ENCODE peak calls at places on chromosomes 7 and 10, in five cellular contexts. I, Y, C, R and K are unnamed samples.

GRCh38 chr10:90592903-90593302 is 264.9 kb downstream of the HTR7 start:
- DNase-seq in I (peak; percentile 63), R (peak; percentile 58), Y (no peak), C (no peak), K (peak; percentile 91)

GRCh38 chr10:50471583-50471975 is 152.2 kb downstream of the SGMS1 start:
- DNase-seq in Y (no peak), C (no peak), R (no peak), I (no peak), K (no peak)

GRCh38 chr7:28953628-28954027 is 4.5 kb downstream of the TRIL start:
- DNase-seq in I (no peak), R (peak; percentile 71), Y (no peak), C (no peak), K (peak; percentile 88)

GRCh38 chr10:133088524-133089460 is 1.1 kb downstream of the ADGRA1 start:
- DNase-seq in Y (no peak), R (no peak), I (no peak), C (no peak), K (no peak)

GRCh38 chr10:124356706-124357582 is 61.8 kb downstream of the OAT start:
- DNase-seq in Y (no peak), I (no peak), C (no peak), R (no peak), K (no peak)

GRCh38 chr10:83995932-83996331 is 143.4 kb upstream of the GHITM start:
- DNase-seq in Y (no peak), C (no peak), R (no peak), I (no peak), K (no peak)

GRCh38 chr10:104580774-104581675 is 60.1 kb upstream of the SORCS3 start:
- DNase-seq in I (peak; percentile 58), R (peak; percentile 25), C (peak; percentile 73), Y (peak; percentile 64), K (peak; percentile 92)

GRCh38 chr10:44369851-44370250 is 15.0 kb downstream of the CXCL12 start:
- DNase-seq in C (no peak), I (no peak), Y (no peak), R (no peak), K (no peak)

GRCh38 chr10:72353028-72353962 is 1.4 kb downstream of the DNAJB12 start:
- DNase-seq in C (no peak), Y (no peak), I (no peak), R (no peak), K (no peak)

GRCh38 chr7:25382869-25383268 is 154.6 kb upstream of the NPVF start:
- DNase-seq in Y (no peak), R (no peak), I (no peak), C (no peak), K (peak; percentile 34)

DNA sequence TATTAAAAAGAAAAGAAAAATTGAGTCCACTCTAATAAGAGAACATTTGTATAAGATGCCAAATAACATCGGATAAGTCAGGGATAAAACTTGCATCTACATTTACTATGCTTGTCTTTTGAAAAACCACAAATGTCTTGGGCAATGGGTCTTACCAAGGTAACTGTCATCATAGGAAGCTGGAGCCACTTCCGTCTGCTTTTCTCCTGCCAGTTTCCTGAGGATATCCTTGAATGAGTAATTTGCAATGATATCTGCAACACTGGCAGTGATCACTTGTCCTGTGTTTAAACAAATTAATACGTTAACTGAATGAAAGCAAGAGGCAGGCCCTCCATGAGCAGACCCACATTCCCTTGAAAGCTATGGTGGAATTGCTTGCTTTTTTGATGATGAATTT is 47.3 kb downstream of the ITGA8 start:
- DNase-seq in Y (no peak), R (no peak), I (no peak), C (no peak), K (no peak)
- H3K4me1 ChIP-seq in Y (no peaks in the 10 kb centered on the region), R (no peaks in the 10 kb centered on the region), I (no peaks in the 10 kb centered on the region), C (no peaks in the 10 kb centered on the region), K (no peaks in the 10 kb centered on the region)

DNA sequence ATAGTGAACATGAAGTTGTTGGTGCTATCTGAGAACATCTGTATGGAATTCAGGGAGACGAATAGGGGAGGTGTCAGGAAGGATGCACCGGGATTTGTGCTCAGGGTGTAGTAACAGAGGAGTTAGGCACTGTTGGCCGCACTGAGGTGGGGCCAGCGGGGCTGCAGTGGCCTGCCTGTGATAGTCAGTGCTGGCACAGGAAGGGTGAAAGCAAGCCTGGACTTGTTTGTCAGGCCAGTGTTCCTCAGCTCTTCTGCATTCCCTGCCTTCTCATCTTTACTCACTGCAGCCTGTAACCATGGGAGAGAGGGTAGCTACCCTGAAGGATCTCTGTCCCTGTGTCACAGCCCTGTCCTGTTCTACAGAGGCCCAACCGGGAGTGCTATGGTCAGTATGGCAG is 81.3 kb downstream of the SH2D4B start:
- DNase-seq in C (no peak), Y (no peak), I (no peak), R (no peak), K (no peak)
- H3K9me3 ChIP-seq in C (no peaks in the 10 kb centered on the region), Y (no peaks in the 10 kb centered on the region), I (no peaks in the 10 kb centered on the region), R (no peaks in the 10 kb centered on the region), K (no peaks in the 10 kb centered on the region)

DNA sequence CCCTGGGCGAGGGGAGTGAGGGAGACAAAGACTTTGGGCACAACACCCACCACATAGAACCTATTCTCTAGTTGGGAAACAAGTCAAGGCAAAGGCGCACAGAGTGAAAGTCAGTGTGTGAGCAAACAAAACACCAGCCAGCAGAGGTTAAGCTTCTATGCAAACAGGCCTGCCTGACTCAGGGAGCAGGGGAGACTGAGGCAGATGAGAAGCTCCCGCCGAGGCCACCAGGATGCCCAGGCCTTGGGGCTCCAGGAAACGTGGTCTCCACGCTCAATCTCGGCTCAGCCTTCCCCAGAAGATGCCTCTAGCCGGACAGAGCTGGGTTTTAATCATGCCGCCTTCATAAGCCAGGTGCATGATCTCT is 74.1 kb upstream of the KCNMA1 start:
- DNase-seq in C (no peak), Y (no peak), I (no peak), R (no peak), K (no peak)
- H3K4me1 ChIP-seq in C (no peaks in the 10 kb centered on the region), Y (no peaks in the 10 kb centered on the region), I (no peaks in the 10 kb centered on the region), R (peaks cover 15% of the 10 kb centered on the region), K (peaks cover 8% of the 10 kb centered on the region)

GRCh38 chr7:57178768-57179139 is 46.5 kb upstream of the ZNF479 start:
- DNase-seq in Y (no peak), R (no peak), C (no peak), I (no peak), K (no peak)

GRCh38 chr7:57181281-57181680 is 49.0 kb upstream of the ZNF479 start:
- DNase-seq in Y (no peak), I (no peak), R (no peak), C (no peak), K (no peak)

GRCh38 chr7:57176928-57177635 is 44.8 kb upstream of the ZNF479 start:
- DNase-seq in I (no peak), C (no peak), R (no peak), Y (no peak), K (no peak)

GRCh38 chr7:57179776-57180415 is 47.7 kb upstream of the ZNF479 start:
- DNase-seq in Y (no peak), I (no peak), C (no peak), R (no peak), K (no peak)

GRCh38 chr7:57177856-57178767 is 45.9 kb upstream of the ZNF479 start:
- DNase-seq in I (no peak), C (no peak), R (no peak), Y (no peak), K (no peak)
- H3K9me3 ChIP-seq in I (peaks cover 3% of the 10 kb centered on the region), C (no peaks in the 10 kb centered on the region), R (peaks cover 40% of the 10 kb centered on the region), Y (peaks cover 19% of the 10 kb centered on the region), K (peaks cover 63% of the 10 kb centered on the region)

GRCh38 chr10:116721991-116722392 is 20.4 kb downstream of the HSPA12A start:
- DNase-seq in Y (no peak), R (peak; percentile 87), C (no peak), I (no peak), K (no peak)

GRCh38 chr10:116719712-116720111 is 22.7 kb downstream of the HSPA12A start:
- DNase-seq in R (peak; percentile 47), C (no peak), I (no peak), Y (no peak), K (no peak)

GRCh38 chr10:116722736-116723427 is 19.5 kb downstream of the HSPA12A start:
- DNase-seq in C (no peak), Y (no peak), R (no peak), I (no peak), K (no peak)

GRCh38 chr10:116720241-116721047 is 21.9 kb downstream of the HSPA12A start:
- DNase-seq in C (peak; percentile 29), R (no peak), I (no peak), Y (peak; percentile 27), K (no peak)

DNA sequence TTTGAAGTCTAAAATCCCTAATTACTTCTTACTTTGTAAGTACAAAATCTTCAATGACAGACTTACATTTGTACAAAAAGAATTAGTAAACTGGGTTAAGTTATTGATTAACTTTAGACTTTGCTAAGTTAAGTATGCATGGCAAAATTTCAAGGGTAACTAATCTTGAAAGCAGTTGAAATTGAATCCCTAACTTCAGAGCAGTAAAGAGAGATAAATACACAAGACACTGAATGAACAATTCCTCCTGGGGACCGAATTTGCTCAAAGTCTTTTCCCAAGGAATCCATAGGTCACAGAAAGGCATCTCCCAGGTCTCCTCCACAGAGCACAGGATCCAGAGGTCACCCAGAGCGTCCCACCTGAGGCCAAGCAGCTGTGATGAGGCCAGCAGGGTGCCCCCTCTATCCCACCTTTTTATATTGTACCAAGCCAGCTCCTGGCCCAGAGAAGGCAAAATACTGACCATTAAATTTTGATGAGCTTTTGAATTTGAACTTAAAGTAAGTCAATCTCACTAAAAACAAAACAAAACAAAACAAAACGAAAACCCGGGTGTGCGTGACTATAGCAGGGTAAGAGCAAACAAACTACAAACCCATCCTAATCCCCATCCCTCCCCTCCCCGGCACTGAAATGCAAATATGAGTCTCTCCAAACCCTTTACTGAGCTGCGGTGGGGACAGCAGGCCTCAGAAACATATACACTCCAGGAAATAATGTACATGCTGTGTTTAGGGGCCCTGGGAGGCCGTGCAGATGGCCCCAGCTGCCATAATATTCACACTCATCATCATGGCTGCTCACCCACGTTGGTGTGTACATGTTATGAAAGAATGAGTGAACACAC is 21.1 kb downstream of the HSPA12A start:
- DNase-seq in Y (no peak), C (no peak), I (no peak), R (no peak), K (no peak)
- H3K4me1 ChIP-seq in Y (no peaks in the 10 kb centered on the region), C (no peaks in the 10 kb centered on the region), I (no peaks in the 10 kb centered on the region), R (peaks cover 15% of the 10 kb centered on the region), K (peaks cover 34% of the 10 kb centered on the region)

GRCh38 chr7:74356589-74357315 is 67.5 kb downstream of the CLIP2 start:
- DNase-seq in C (no peak), I (no peak), Y (no peak), R (no peak), K (no peak)
- H3K9me3 ChIP-seq in C (no peaks in the 10 kb centered on the region), I (no peaks in the 10 kb centered on the region), Y (no peaks in the 10 kb centered on the region), R (peaks cover 8% of the 10 kb centered on the region), K (peaks cover 9% of the 10 kb centered on the region)

GRCh38 chr7:58087536-58088190 is 637.7 kb downstream of the ZNF716 start:
- DNase-seq in R (no peak), I (no peak), C (no peak), Y (no peak), K (no peak)
- H3K4me1 ChIP-seq in R (no peaks in the 10 kb centered on the region), I (no peaks in the 10 kb centered on the region), C (no peaks in the 10 kb centered on the region), Y (no peaks in the 10 kb centered on the region), K (no peaks in the 10 kb centered on the region)